ENCODE peak calls at places on chromosomes 7 and 10, in nine cellular contexts. J is OCI-M1; K is small intestine; X is GM13976; I is A673; Z is uterus; E is stimulated activated naive B cell treated with anti-CD40 and anti-IgM and Interleukin-4, amounts not matched to agents 10 μg/mL and 1 μg/mL and 100 μg/mL, for 72 hours; Y is activated CD8-positive, alpha-beta memory T cell treated with anti-CD3 and anti-CD28 coated beads, Interleukin-2, amount 50 U/mL, for 4 hours; V is HCT116. D is an unnamed sample.

GRCh38 chr7:40437936-40438634 is 303.3 kb downstream of the SUGCT start:
- DNase-seq in J (no peak), K (no peak), X (no peak), I (no peak), Z (no peak), E (no peak), Y (no peak), V (no peak), D (no peak)

GRCh38 chr7:455110-455928 is 64.3 kb downstream of the PDGFA start:
- DNase-seq in J (no peak), K (no peak), X (no peak), I (peak), Z (peak), E (no peak), Y (no peak), V (no peak), D (no peak)

GRCh38 chr7:41130021-41130420 is 572.9 kb downstream of the INHBA start:
- DNase-seq in J (no peak), K (no peak), X (no peak), I (no peak), Z (no peak), E (no peak), Y (no peak), V (no peak), D (no peak)

GRCh38 chr7:157997080-157997440 is 590.6 kb downstream of the PTPRN2 start:
- DNase-seq in J (no peak), K (no peak), X (no peak), I (no peak), Z (no peak), E (no peak), Y (no peak), V (no peak), D (no peak)

GRCh38 chr7:47183896-47184629 is 397.8 kb downstream of the TNS3 start:
- DNase-seq in J (no peak), K (no peak), X (no peak), I (no peak), Z (no peak), E (no peak), Y (no peak), V (no peak), D (no peak)

GRCh38 chr10:33115720-33116119 is 157.7 kb upstream of the ITGB1 start:
- DNase-seq in J (no peak), K (no peak), X (no peak), I (no peak), Z (no peak), E (no peak), Y (no peak), V (no peak), D (no peak)

GRCh38 chr7:106485919-106486318 is 175.0 kb downstream of the CCDC71L start:
- DNase-seq in J (no peak), K (no peak), X (no peak), I (no peak), Z (no peak), E (no peak), Y (no peak), V (no peak), D (no peak)

GRCh38 chr10:69348824-69349541 is 67.7 kb downstream of the TACR2 start:
- DNase-seq in J (peak), K (peak), X (no peak), I (no peak), Z (peak), E (no peak), Y (no peak), V (no peak), D (no peak)

GRCh38 chr10:69406302-69406811 is 10.4 kb downstream of the TACR2 start:
- DNase-seq in J (no peak), K (no peak), X (no peak), I (peak), Z (peak), E (no peak), Y (no peak), V (no peak), D (no peak)

GRCh38 chr7:142711722-142712616 is 37.3 kb upstream of the PRSS1 start:
- DNase-seq in J (peak), K (peak), X (no peak), I (peak), Z (no peak), E (no peak), Y (peak), V (peak), D (no peak)

GRCh38 chr7:92043637-92044036 is 90.6 kb downstream of the CYP51A1 start:
- DNase-seq in J (peak), K (no peak), X (no peak), I (no peak), Z (no peak), E (no peak), Y (no peak), V (no peak), D (no peak)

GRCh38 chr7:137652721-137653120 is 194.1 kb downstream of the DGKI start:
- DNase-seq in J (no peak), K (no peak), X (no peak), I (no peak), Z (no peak), E (no peak), Y (no peak), V (no peak), D (no peak)